ENCODE peak calls at places on chromosome 13, in four cellular contexts. U is T-helper 1 cell, A is mucosa of gallbladder, S is T1000. J is an unnamed sample.

GRCh38 chr13:99265162-99265822 is 7.1 kb upstream of the GPR18 start:
- DNase-seq in U (no peak), A (no peak), S (no peak), J (no peak)

GRCh38 chr13:94886191-94886590 is 173.8 kb upstream of the SOX21 start:
- DNase-seq in U (no peak), A (no peak), S (peak), J (peak)

GRCh38 chr13:108549989-108550388 is 79.4 kb upstream of the MYO16 start:
- DNase-seq in U (no peak), A (no peak), S (no peak), J (no peak)

GRCh38 chr13:32408999-32409313 is 19.0 kb downstream of the N4BP2L1 start:
- DNase-seq in U (no peak), A (no peak), S (no peak), J (no peak)

GRCh38 chr13:112103971-112104872 is 37.3 kb downstream of the SOX1 start:
- DNase-seq in U (no peak), A (no peak), S (no peak), J (no peak)

GRCh38 chr13:74929436-74929835 is 552.5 kb downstream of the TBC1D4 start:
- DNase-seq in U (no peak), A (no peak), S (no peak), J (no peak)

GRCh38 chr13:72186730-72187422 is 319.9 kb upstream of the DACH1 start:
- DNase-seq in U (no peak), A (peak), S (no peak), J (no peak)

GRCh38 chr13:43054803-43055802 is 31.7 kb downstream of the DNAJC15 start:
- DNase-seq in U (no peak), A (no peak), S (peak), J (peak)

GRCh38 chr13:26883613-26884257 is 123.1 kb upstream of the GPR12 start:
- DNase-seq in U (no peak), A (no peak), S (no peak), J (no peak)

GRCh38 chr13:50426932-50427331 is 411.7 kb downstream of the KCNRG start:
- DNase-seq in U (no peak), A (peak), S (no peak), J (no peak)

GRCh38 chr13:110454956-110455355 is 106.6 kb downstream of the RAB20 start:
- DNase-seq in U (no peak), A (no peak), S (no peak), J (no peak)

GRCh38 chr13:30569901-30570576 is 47.7 kb upstream of the USPL1 start:
- DNase-seq in U (no peak), A (no peak), S (peak), J (peak)

GRCh38 chr13:52849727-52850395 is 1.4 kb upstream of the PCDH8 start:
- DNase-seq in U (no peak), A (no peak), S (no peak), J (no peak)

GRCh38 chr13:27965740-27966640 is 3.1 kb downstream of the CDX2 start:
- DNase-seq in U (no peak), A (no peak), S (no peak), J (no peak)

GRCh38 chr13:97460004-97460756 is 26.2 kb downstream of the RAP2A start:
- DNase-seq in U (no peak), A (no peak), S (no peak), J (no peak)

GRCh38 chr13:72983085-72983768 is 75.6 kb upstream of the KLF5 start:
- DNase-seq in U (no peak), A (peak), S (no peak), J (peak)

GRCh38 chr13:46831588-46832194 is 34.7 kb upstream of the ESD start:
- DNase-seq in U (no peak), A (peak), S (no peak), J (peak)

GRCh38 chr13:112685856-112686255 is 4.0 kb upstream of the ATP11A start:
- DNase-seq in U (no peak), A (peak), S (no peak), J (no peak)

GRCh38 chr13:112450118-112450517 is 74.0 kb downstream of the SPACA7 start:
- DNase-seq in U (no peak), A (no peak), S (no peak), J (no peak)

GRCh38 chr13:31421756-31422155 is 222.0 kb downstream of the B3GLCT start:
- DNase-seq in U (no peak), A (no peak), S (no peak), J (no peak)

GRCh38 chr13:95193509-95194230 is 107.6 kb downstream of the ABCC4 start:
- DNase-seq in U (no peak), A (no peak), S (no peak), J (no peak)

GRCh38 chr13:35979378-35979911 is 151.7 kb downstream of the DCLK1 start:
- DNase-seq in U (no peak), A (peak), S (peak), J (peak)

GRCh38 chr13:100773429-100773828 is 98.8 kb upstream of the TMTC4 start:
- DNase-seq in U (no peak), A (no peak), S (no peak), J (no peak)

GRCh38 chr13:33351324-33351723 is 65.8 kb upstream of the STARD13 start:
- DNase-seq in U (no peak), A (no peak), S (no peak), J (peak)

GRCh38 chr13:106522898-106523525 is 12.4 kb downstream of the EFNB2 start:
- DNase-seq in U (no peak), A (no peak), S (no peak), J (peak)

GRCh38 chr13:90154311-90154960 is 1193.1 kb upstream of the MIR17HG start:
- DNase-seq in U (no peak), A (no peak), S (peak), J (no peak)

GRCh38 chr13:21164631-21165030 is 11.7 kb downstream of the SKA3 start:
- DNase-seq in U (no peak), A (no peak), S (no peak), J (no peak)

GRCh38 chr13:46761866-46762265 is 35.1 kb downstream of the ESD start:
- DNase-seq in U (no peak), A (peak), S (no peak), J (no peak)

GRCh38 chr13:35057858-35058257 is 115.8 kb downstream of the NBEA start:
- DNase-seq in U (no peak), A (no peak), S (no peak), J (no peak)

GRCh38 chr13:99916366-99917103 is 55.0 kb downstream of the ZIC5 start:
- DNase-seq in U (no peak), A (peak), S (no peak), J (peak)

GRCh38 chr13:52599853-52600603 is 42.2 kb upstream of the HNRNPA1L2 start:
- DNase-seq in U (no peak), A (no peak), S (no peak), J (no peak)

GRCh38 chr13:94329277-94329676 is 150.2 kb downstream of the DCT start:
- DNase-seq in U (no peak), A (no peak), S (no peak), J (peak)

GRCh38 chr13:40026741-40027140 is 371.3 kb downstream of the COG6 start:
- DNase-seq in U (no peak), A (no peak), S (no peak), J (no peak)

GRCh38 chr13:76148926-76149325 is 512.8 kb downstream of the LMO7 start:
- DNase-seq in U (no peak), A (no peak), S (no peak), J (peak)

GRCh38 chr13:97631158-97631557 is 197.2 kb downstream of the RAP2A start:
- DNase-seq in U (no peak), A (no peak), S (no peak), J (no peak)

J was measured in brain microvascular endothelial cell.